ENCODE peak calls at places on chromosomes 5 and 9, in four cellular contexts. B, G, O and H are unnamed samples.

GRCh38 chr5:65774346-65774745 is 52.3 kb downstream of the NLN start:
- DNase-seq in B (no peak), G (no peak), O (no peak), H (no peak)

GRCh38 chr9:119375892-119376291 is 6.7 kb upstream of the BRINP1 start:
- DNase-seq in G (peak; percentile 2), B (peak; percentile 51), O (peak; percentile 19), H (no peak)

GRCh38 chr5:150131461-150131860 is 24.2 kb downstream of the PDGFRB start:
- DNase-seq in G (no peak), O (no peak), B (no peak), H (no peak)

GRCh38 chr9:128420651-128421473 is at the start of gene CERCAM:
- DNase-seq in B (peak; percentile 49), O (peak; percentile 64), G (no peak), H (peak; percentile 64)

GRCh38 chr9:112065781-112066606 is 109.1 kb downstream of the SUSD1 start:
- DNase-seq in G (peak; percentile 91), O (no peak), B (peak; percentile 60), H (peak; percentile 71)

GRCh38 chr5:108521011-108521700 is 139.3 kb upstream of the FBXL17 start:
- DNase-seq in O (peak; percentile 33), B (no peak), G (no peak), H (peak; percentile 7)

GRCh38 chr9:97506264-97506663 is 4.8 kb downstream of the TMOD1 start:
- DNase-seq in G (no peak), B (no peak), O (no peak), H (no peak)

GRCh38 chr9:13885258-13885657 is 428.7 kb downstream of the NFIB start:
- DNase-seq in B (no peak), G (no peak), O (no peak), H (no peak)

GRCh38 chr9:113617550-113617949 is 154.0 kb downstream of the RGS3 start:
- DNase-seq in G (no peak), B (no peak), O (no peak), H (no peak)

GRCh38 chr5:149853019-149853648 is 91.5 kb downstream of the PDE6A start:
- DNase-seq in B (peak; percentile 77), O (peak; percentile 66), G (peak; percentile 44), H (peak; percentile 92)

GRCh38 chr5:76657091-76657490 is 33.9 kb upstream of the F2RL2 start:
- DNase-seq in O (no peak), G (no peak), B (no peak), H (no peak)

GRCh38 chr5:92945630-92946097 is 635.4 kb downstream of the NR2F1-AS1 start:
- DNase-seq in O (no peak), G (no peak), B (peak; percentile 87), H (no peak)

GRCh38 chr9:8569832-8570231 is 770.3 kb upstream of the DMAC1 start:
- DNase-seq in O (no peak), B (no peak), G (no peak), H (no peak)

GRCh38 chr9:129480227-129480626 is 140.7 kb downstream of the C9orf50 start:
- DNase-seq in G (no peak), B (peak; percentile 50), O (no peak), H (no peak)
- H3K4me1 ChIP-seq in G (peaks cover 99% of the 10 kb centered on the region), B (peaks cover 81% of the 10 kb centered on the region), O (no peaks in the 10 kb centered on the region), H (peaks cover 17% of the 10 kb centered on the region)

DNA sequence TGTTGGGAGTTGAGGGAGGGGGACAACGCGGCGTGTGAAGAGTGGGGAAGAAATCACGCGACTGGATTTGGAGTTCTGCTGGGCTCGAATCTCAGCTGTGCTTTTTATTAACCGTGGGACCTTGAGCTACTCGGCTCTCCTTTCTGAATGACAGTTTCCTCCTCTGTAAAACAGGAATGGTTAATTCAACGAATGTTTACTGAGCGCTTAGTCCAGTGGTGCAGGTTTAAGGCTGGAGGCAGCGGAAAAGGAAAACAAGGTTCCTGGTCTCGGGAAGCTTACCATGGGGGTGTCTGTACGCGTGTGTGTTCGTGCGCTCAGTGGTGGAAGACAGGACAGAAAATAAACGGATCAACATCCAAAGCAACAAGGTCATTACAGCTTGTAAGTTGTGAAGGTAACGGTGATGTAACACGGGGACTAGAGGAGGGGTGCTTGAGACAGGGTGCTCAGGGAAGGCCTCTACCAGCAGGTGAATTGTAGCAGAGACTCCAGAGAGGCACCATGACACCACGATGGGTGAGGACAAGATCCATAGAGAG is 277 bp downstream of the EIF4E1B start:
- DNase-seq in O (peak; percentile 19), G (no peak), B (no peak), H (no peak)
- H3K4me1 ChIP-seq in O (peaks cover 70% of the 10 kb centered on the region), G (peaks cover 18% of the 10 kb centered on the region), B (peaks cover 8% of the 10 kb centered on the region), H (peaks cover 12% of the 10 kb centered on the region)

DNA sequence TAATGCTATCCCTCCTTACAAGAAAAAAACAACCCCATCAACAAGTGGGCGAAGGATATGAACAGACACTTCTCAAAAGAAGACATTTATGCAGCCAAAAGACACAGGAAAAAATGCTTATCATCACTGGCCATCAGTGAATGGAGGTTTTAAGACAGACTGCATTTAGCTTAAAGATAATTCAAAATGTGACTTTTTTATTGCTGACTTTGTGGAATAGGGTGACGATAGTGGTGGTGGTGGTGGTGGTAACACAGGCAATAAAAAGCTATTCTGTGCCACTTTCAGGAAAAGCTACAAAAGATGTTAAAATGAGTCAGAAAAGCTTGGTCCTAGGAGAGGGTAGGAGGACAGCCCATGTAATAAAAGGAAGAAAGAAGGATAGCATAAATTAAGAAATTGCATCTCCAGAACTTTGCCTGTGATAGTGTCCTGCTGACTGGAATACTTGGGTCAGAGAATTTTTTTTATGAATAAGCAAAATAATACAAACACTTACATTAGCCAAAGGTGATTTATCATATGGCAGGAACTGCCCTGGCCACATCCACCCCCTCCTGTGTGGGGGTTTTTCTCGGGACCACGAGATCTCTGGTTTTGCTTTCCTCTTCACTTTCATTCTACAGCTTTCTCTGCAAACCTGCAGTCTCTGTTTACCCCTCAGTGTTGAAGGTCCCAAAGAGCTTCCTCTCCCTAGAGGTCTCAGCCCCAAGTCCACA is 186.7 kb downstream of the DRD1 start:
- DNase-seq in O (no peak), B (no peak), G (no peak), H (no peak)
- H3K4me1 ChIP-seq in O (no peaks in the 10 kb centered on the region), B (peaks cover 6% of the 10 kb centered on the region), G (peaks cover 38% of the 10 kb centered on the region), H (no peaks in the 10 kb centered on the region)

DNA sequence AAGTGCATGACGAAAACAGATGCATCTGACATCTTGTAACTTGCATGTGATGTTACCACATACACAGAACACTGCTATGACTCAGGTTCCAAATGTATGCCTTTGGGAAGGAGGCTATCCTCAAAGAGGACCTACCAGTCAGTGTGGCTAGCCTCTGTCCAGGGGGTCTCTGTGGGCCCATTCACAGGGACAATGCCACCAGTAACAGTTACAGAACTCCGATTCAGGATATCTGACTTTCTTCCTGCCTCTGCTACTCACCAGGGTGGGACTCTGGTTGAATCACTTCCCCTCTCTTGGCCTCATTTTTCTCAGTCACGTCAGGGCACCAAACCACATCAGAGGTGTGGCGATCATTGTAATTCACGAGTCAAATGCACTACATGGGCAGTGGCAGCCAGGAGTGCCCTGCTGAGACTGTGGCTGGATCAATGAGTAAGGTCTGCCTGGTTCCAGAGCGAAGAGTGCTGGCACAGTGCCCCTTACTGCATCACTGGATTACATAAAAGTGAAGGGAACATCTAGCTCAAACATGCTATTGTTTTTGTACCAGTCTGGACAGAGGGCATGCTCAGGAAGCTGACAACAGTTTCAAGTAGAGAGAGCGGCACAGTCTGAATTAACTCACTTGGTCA is 13.2 kb downstream of the ATOX1 start:
- DNase-seq in G (peak; percentile 98), O (no peak), B (no peak), H (no peak)
- H3K4me1 ChIP-seq in G (peaks cover 68% of the 10 kb centered on the region), O (no peaks in the 10 kb centered on the region), B (peaks cover 24% of the 10 kb centered on the region), H (no peaks in the 10 kb centered on the region)

GRCh38 chr9:109600142-109600541 is 102.0 kb upstream of the PTPN3 start:
- DNase-seq in B (no peak), O (no peak), G (no peak), H (no peak)
- H3K4me1 ChIP-seq in B (no peaks in the 10 kb centered on the region), O (no peaks in the 10 kb centered on the region), G (no peaks in the 10 kb centered on the region), H (no peaks in the 10 kb centered on the region)

GRCh38 chr5:54905942-54906537 is 79.4 kb downstream of the ESM1 start:
- DNase-seq in O (peak; percentile 41), G (peak; percentile 44), B (peak; percentile 56), H (no peak)

GRCh38 chr5:54900906-54901725 is 84.3 kb downstream of the ESM1 start:
- DNase-seq in G (no peak), O (no peak), B (no peak), H (peak; percentile 47)

GRCh38 chr5:54902817-54903473 is 82.4 kb downstream of the ESM1 start:
- DNase-seq in B (no peak), O (peak; percentile 31), G (no peak), H (no peak)

GRCh38 chr5:54905246-54905770 is 80.1 kb downstream of the ESM1 start:
- DNase-seq in B (no peak), O (no peak), G (no peak), H (no peak)

GRCh38 chr5:54904425-54904824 is 81.0 kb downstream of the ESM1 start:
- DNase-seq in O (no peak), G (no peak), B (peak; percentile 24), H (no peak)
- H3K4me1 ChIP-seq in O (peaks cover 4% of the 10 kb centered on the region), G (no peaks in the 10 kb centered on the region), B (no peaks in the 10 kb centered on the region), H (no peaks in the 10 kb centered on the region)